ENCODE peak calls at places on chromosomes 16 and 17, in five cellular contexts. One of them, this sample, is unnamed.

GRCh38 chr17:39406951-39407350 is 5.5 kb upstream of the FBXL20 start:
- DNase-seq in frontal cortex: no peak
- DNase-seq in hepatic stellate cell: no peak
- DNase-seq in mucosa of gallbladder: no peak
- DNase-seq in occipital lobe: no peak
- DNase-seq in this sample: no peak

GRCh38 chr16:79982356-79982755 is 381.8 kb upstream of the MAF start:
- DNase-seq in frontal cortex: no peak
- DNase-seq in hepatic stellate cell: no peak
- DNase-seq in mucosa of gallbladder: no peak
- DNase-seq in occipital lobe: no peak
- DNase-seq in this sample: no peak

GRCh38 chr17:80833952-80834895 is 157.4 kb upstream of the CHMP6 start:
- DNase-seq in frontal cortex: peak
- DNase-seq in hepatic stellate cell: no peak
- DNase-seq in mucosa of gallbladder: peak
- DNase-seq in occipital lobe: no peak
- DNase-seq in this sample: no peak

GRCh38 chr17:48579738-48580543 is 1.8 kb upstream of the HOXB4 start:
- DNase-seq in frontal cortex: no peak
- DNase-seq in hepatic stellate cell: no peak
- DNase-seq in mucosa of gallbladder: no peak
- DNase-seq in occipital lobe: no peak
- DNase-seq in this sample: no peak

GRCh38 chr16:14364386-14365199 is 265.5 kb downstream of the PARN start:
- DNase-seq in frontal cortex: no peak
- DNase-seq in hepatic stellate cell: no peak
- DNase-seq in mucosa of gallbladder: no peak
- DNase-seq in occipital lobe: peak
- DNase-seq in this sample: peak

GRCh38 chr17:48544356-48545021 is 420 bp downstream of the HOXB2 start:
- DNase-seq in frontal cortex: no peak
- DNase-seq in hepatic stellate cell: peak
- DNase-seq in mucosa of gallbladder: peak
- DNase-seq in occipital lobe: no peak
- DNase-seq in this sample: peak

GRCh38 chr16:20280259-20280658 is 47.1 kb downstream of the GP2 start:
- DNase-seq in frontal cortex: no peak
- DNase-seq in hepatic stellate cell: no peak
- DNase-seq in mucosa of gallbladder: no peak
- DNase-seq in occipital lobe: no peak
- DNase-seq in this sample: no peak

GRCh38 chr17:57915980-57916757 is 39.0 kb downstream of the CUEDC1 start:
- DNase-seq in frontal cortex: no peak
- DNase-seq in hepatic stellate cell: no peak
- DNase-seq in mucosa of gallbladder: no peak
- DNase-seq in occipital lobe: no peak
- DNase-seq in this sample: peak

GRCh38 chr16:79451196-79451816 is 149.2 kb downstream of the MAF start:
- DNase-seq in frontal cortex: no peak
- DNase-seq in hepatic stellate cell: no peak
- DNase-seq in mucosa of gallbladder: no peak
- DNase-seq in occipital lobe: no peak
- DNase-seq in this sample: no peak

GRCh38 chr17:43044024-43044423 is 19.0 kb downstream of the RND2 start:
- DNase-seq in frontal cortex: no peak
- DNase-seq in hepatic stellate cell: no peak
- DNase-seq in mucosa of gallbladder: no peak
- DNase-seq in occipital lobe: no peak
- DNase-seq in this sample: no peak